ENCODE peak calls at places on chromosomes 13 and 19, in four cellular contexts. J is upper lobe of right lung, N is HL-60, W is fibroblast of the aortic adventitia. Y is an unnamed sample.

GRCh38 chr19:808176-808741 is 11.0 kb downstream of the PTBP1 start:
- DNase-seq in J (peak), N (peak), W (no peak), Y (no peak)

GRCh38 chr13:75748874-75749273 is 112.7 kb downstream of the LMO7 start:
- DNase-seq in J (no peak), N (no peak), W (no peak), Y (no peak)

GRCh38 chr19:36115453-36116343 is at the start of gene TBCB:
- DNase-seq in J (peak), N (peak), W (peak), Y (peak)

GRCh38 chr13:82480415-82480814 is 1401.9 kb downstream of the SLITRK1 start:
- DNase-seq in J (no peak), N (no peak), W (no peak), Y (no peak)

GRCh38 chr13:72284791-72285190 is 417.8 kb upstream of the DACH1 start:
- DNase-seq in J (no peak), N (no peak), W (no peak), Y (no peak)

GRCh38 chr19:23992348-23992747 is 77.7 kb downstream of the ZNF726 start:
- DNase-seq in J (no peak), N (no peak), W (no peak), Y (no peak)

GRCh38 chr19:18364826-18365528 is 21.0 kb upstream of the GDF15 start:
- DNase-seq in J (peak), N (no peak), W (peak), Y (no peak)

GRCh38 chr19:38850976-38851621 is 1.3 kb upstream of the HNRNPL start:
- DNase-seq in J (peak), N (no peak), W (no peak), Y (peak)

GRCh38 chr13:33353210-33353609 is 67.7 kb upstream of the STARD13 start:
- DNase-seq in J (peak), N (no peak), W (no peak), Y (no peak)

GRCh38 chr13:44244288-44244687 is 129.3 kb upstream of the SERP2 start:
- DNase-seq in J (no peak), N (no peak), W (no peak), Y (no peak)

GRCh38 chr13:87656311-87656710 is 14.9 kb upstream of the SLITRK5 start:
- DNase-seq in J (no peak), N (no peak), W (no peak), Y (no peak)

GRCh38 chr19:18029617-18030338 is 21.8 kb downstream of the ARRDC2 start:
- DNase-seq in J (no peak), N (no peak), W (no peak), Y (no peak)

GRCh38 chr13:91292630-91293221 is 54.8 kb upstream of the MIR17HG start:
- DNase-seq in J (no peak), N (no peak), W (no peak), Y (no peak)

GRCh38 chr19:11125994-11126685 is 29.4 kb downstream of the SPC24 start:
- DNase-seq in J (peak), N (peak), W (peak), Y (peak)

GRCh38 chr13:72221276-72221962 is 354.4 kb upstream of the DACH1 start:
- DNase-seq in J (peak), N (peak), W (no peak), Y (peak)

GRCh38 chr13:99700468-99700867 is 199.2 kb downstream of the TM9SF2 start:
- DNase-seq in J (no peak), N (no peak), W (no peak), Y (no peak)

GRCh38 chr13:104577029-104577820 is 1511.0 kb upstream of the SLC10A2 start:
- DNase-seq in J (no peak), N (no peak), W (peak), Y (no peak)

GRCh38 chr13:105982219-105982618 is 553.2 kb downstream of the EFNB2 start:
- DNase-seq in J (no peak), N (no peak), W (no peak), Y (no peak)

GRCh38 chr19:15304140-15304705 is 28.1 kb downstream of the BRD4 start:
- DNase-seq in J (peak), N (no peak), W (peak), Y (no peak)

GRCh38 chr19:8640402-8641004 is 10.1 kb downstream of the NFILZ start:
- DNase-seq in J (no peak), N (peak), W (no peak), Y (no peak)

GRCh38 chr19:46841458-46842083 is 9.1 kb downstream of the AP2S1 start:
- DNase-seq in J (no peak), N (no peak), W (peak), Y (no peak)

GRCh38 chr19:28066988-28067387 is 1146.0 kb downstream of the UQCRFS1 start:
- DNase-seq in J (no peak), N (no peak), W (no peak), Y (no peak)

GRCh38 chr19:30076751-30077670 is 135.0 kb downstream of the URI1 start:
- DNase-seq in J (peak), N (no peak), W (no peak), Y (peak)

GRCh38 chr19:50222691-50223438 is 19.4 kb downstream of the MYH14 start:
- DNase-seq in J (no peak), N (no peak), W (no peak), Y (no peak)

GRCh38 chr13:69565334-69565733 is 542.3 kb upstream of the ATXN8OS start:
- DNase-seq in J (no peak), N (peak), W (no peak), Y (peak)

GRCh38 chr13:89163081-89163480 is 1491.9 kb downstream of the SLITRK5 start:
- DNase-seq in J (no peak), N (no peak), W (peak), Y (no peak)

GRCh38 chr19:1767464-1767933 is 14.2 kb downstream of the ONECUT3 start:
- DNase-seq in J (no peak), N (no peak), W (no peak), Y (peak)

GRCh38 chr13:94345374-94346195 is 133.9 kb downstream of the DCT start:
- DNase-seq in J (no peak), N (no peak), W (peak), Y (no peak)

GRCh38 chr13:81929988-81930387 is 1589.1 kb upstream of the SPRY2 start:
- DNase-seq in J (no peak), N (no peak), W (no peak), Y (no peak)

GRCh38 chr19:34319230-34319585 is 45.8 kb upstream of the GPI start:
- DNase-seq in J (no peak), N (no peak), W (no peak), Y (no peak)

GRCh38 chr13:109400192-109400591 is 386.2 kb downstream of the IRS2 start:
- DNase-seq in J (peak), N (peak), W (no peak), Y (no peak)

GRCh38 chr19:38078302-38078930 is 145.6 kb downstream of the DPF1 start:
- DNase-seq in J (no peak), N (no peak), W (no peak), Y (no peak)

GRCh38 chr19:1507192-1507660 is 5.6 kb downstream of the ADAMTSL5 start:
- DNase-seq in J (no peak), N (no peak), W (no peak), Y (no peak)

GRCh38 chr13:110644892-110645521 is 29.7 kb downstream of the NAXD start:
- DNase-seq in J (peak), N (peak), W (peak), Y (peak)

GRCh38 chr19:4343056-4343844 is at the start of gene MPND:
- DNase-seq in J (peak), N (peak), W (peak), Y (peak)
- TF ChIP-seq CTCF in J (peak), N (no peak), W (peak), Y (no peak)

DNA sequence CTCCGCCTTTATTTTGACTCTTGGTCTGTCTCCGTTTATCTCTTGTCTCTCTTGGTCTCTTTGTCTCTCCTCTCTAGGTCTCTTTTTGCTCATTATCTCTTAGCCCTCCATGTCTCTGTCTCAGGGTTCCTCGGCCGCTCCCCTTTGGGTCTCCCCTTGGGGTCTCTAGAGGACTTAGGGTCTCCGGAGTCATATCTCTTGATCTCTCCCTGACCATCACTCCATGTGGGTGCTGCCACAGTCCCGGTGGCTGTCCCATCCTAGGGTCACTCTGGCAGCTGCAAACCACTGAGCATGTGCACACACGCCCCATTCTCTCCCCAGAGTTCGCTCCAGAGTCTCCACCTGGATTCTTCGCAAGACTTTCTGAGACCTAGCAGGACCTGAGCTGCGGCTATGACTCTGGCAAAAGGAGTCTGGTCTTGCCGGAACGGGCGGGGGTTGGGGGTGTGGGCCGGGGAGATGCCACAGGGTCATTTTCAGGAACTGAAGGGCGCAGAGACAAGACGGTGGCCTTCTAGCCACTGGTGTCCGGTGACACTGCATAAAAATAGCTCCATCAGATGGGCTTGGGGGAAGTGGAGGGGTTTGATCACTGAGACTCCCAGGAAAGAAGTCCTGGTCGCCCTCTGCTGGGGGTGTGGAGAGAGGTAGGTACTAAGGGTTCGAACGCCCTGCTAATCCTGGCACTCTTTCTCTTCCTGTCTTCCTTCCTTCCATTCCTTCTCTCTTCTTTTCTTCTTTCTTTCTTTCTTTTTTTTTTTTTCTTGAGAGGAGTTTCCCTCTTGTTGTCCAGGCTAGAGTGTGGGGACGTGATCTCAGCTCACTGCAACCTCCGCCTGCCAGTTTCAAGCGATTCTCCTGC is 1.2 kb upstream of the KCNA7 start:
- DNase-seq in J (no peak), N (no peak), W (no peak), Y (peak)
- TF ChIP-seq CTCF in J (no peak), N (no peak), W (peak), Y (no peak)

GRCh38 chr19:51926784-51927741 is at the start of gene ZNF613:
- DNase-seq in J (peak), N (peak), W (peak), Y (peak)
- TF ChIP-seq CTCF in J (peak), N (no peak), W (peak), Y (no peak)

GRCh38 chr13:45464687-45465453 is at the start of gene COG3:
- DNase-seq in J (peak), N (peak), W (peak), Y (peak)
- TF ChIP-seq CTCF in J (no peak), N (peak), W (peak), Y (no peak)

DNA sequence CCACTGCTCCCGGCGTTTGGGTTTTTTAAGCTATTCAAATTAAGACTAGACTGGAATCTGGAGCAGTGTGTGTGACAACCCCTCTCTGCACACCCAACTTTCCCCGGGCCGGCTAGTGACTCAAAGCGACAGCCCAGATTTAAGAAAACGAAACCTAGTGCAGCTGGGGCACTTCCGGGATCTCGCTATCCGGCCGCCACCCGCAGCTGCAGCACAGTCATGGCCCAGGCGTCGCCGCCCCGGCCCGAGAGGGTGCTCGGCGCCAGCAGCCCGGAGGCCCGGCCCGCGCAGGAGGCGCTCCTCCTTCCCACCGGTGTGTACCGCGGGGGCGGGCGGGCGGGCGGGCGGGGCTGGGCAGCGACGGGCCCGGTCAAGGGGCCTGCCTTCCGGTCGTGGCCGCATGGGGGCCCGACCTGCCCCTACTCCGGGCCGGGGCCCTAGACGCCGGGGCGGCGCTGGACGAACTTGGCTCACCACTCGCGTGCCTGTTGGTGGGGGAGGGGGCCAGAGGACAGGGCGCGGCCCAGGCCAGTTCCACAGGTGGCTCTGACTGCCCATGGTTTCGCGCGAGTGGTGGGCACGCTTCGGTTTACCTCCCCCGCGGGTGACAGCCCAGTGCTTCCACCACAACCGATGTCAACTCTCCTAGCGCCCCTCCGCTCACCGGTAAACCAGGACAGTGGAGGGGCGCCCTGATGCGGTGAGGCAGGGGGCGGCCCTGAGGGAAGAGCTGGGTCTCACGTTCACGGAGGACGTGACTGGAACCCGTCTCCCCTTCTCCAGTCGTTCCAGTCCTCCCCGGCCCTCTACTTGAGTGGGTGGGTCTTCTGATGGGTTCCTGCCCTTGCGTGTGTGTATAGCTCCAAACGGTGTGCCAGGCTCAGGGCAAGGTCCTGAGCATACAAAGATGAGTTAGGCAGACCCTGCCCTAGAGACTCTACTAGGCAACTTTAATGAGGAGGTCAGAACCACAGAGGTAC is at the start of gene PHF11:
- DNase-seq in J (peak), N (peak), W (peak), Y (peak)
- TF ChIP-seq CTCF in J (peak), N (no peak), W (peak), Y (no peak)

GRCh38 chr19:41193420-41194156 is 569 bp downstream of the CYP2S1 start:
- DNase-seq in J (no peak), N (no peak), W (no peak), Y (no peak)

GRCh38 chr19:41192574-41193419 is at the start of gene CYP2S1:
- DNase-seq in J (peak), N (no peak), W (peak), Y (peak)

GRCh38 chr19:41198559-41198958 is 5.5 kb downstream of the CYP2S1 start:
- DNase-seq in J (no peak), N (no peak), W (no peak), Y (no peak)

GRCh38 chr19:41194157-41194552 is 1.1 kb downstream of the CYP2S1 start:
- DNase-seq in J (no peak), N (no peak), W (no peak), Y (no peak)

GRCh38 chr19:41195675-41196497 is 2.9 kb downstream of the CYP2S1 start:
- DNase-seq in J (no peak), N (peak), W (peak), Y (no peak)
- TF ChIP-seq CTCF in J (no peak), N (no peak), W (no peak), Y (no peak)

GRCh38 chr13:42883771-42884170 is 102.4 kb downstream of the FAM216B start:
- DNase-seq in J (no peak), N (no peak), W (peak), Y (peak)
- TF ChIP-seq CTCF in J (no peak), N (no peak), W (no peak), Y (no peak)

GRCh38 chr13:36818483-36819063 is 449 bp upstream of the RFXAP start:
- DNase-seq in J (no peak), N (no peak), W (peak), Y (no peak)

GRCh38 chr13:36820222-36820621 is 1.2 kb downstream of the RFXAP start:
- DNase-seq in J (no peak), N (no peak), W (peak), Y (no peak)

GRCh38 chr13:36817996-36818395 is 1.0 kb upstream of the RFXAP start:
- DNase-seq in J (no peak), N (no peak), W (no peak), Y (no peak)

GRCh38 chr13:36819811-36820140 is 754 bp downstream of the RFXAP start:
- DNase-seq in J (no peak), N (no peak), W (peak), Y (no peak)

DNA sequence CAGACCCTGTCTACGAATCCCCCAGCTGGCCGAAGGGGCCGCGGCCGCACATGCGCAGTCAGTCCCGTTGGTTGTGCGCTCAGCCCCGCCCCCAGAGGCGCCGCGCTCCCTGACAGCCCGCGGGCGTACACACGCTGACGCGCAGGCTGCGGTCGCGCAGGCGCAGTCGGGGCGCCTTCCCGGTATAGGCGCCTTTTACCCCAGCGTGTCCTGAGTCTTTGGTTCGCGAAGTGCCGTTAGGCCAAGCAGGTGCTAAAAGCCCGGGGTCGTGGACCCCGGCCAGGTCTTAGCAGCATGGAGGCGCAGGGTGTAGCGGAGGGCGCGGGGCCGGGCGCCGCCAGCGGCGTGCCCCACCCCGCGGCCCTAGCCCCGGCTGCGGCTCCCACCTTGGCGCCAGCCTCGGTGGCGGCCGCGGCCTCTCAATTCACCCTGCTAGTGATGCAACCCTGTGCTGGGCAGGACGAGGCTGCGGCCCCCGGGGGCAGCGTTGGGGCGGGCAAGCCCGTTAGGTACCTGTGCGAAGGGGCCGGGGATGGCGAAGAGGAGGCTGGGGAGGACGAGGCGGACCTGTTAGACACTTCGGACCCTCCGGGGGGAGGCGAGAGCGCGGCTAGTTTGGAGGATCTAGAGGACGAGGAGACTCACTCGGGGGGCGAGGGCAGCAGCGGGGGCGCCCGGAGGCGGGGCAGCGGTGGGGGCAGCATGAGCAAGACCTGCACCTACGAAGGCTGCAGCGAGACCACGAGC is at the start of gene RFXAP:
- DNase-seq in J (peak), N (peak), W (peak), Y (peak)
- TF ChIP-seq CTCF in J (no peak), N (no peak), W (no peak), Y (no peak)

DNA sequence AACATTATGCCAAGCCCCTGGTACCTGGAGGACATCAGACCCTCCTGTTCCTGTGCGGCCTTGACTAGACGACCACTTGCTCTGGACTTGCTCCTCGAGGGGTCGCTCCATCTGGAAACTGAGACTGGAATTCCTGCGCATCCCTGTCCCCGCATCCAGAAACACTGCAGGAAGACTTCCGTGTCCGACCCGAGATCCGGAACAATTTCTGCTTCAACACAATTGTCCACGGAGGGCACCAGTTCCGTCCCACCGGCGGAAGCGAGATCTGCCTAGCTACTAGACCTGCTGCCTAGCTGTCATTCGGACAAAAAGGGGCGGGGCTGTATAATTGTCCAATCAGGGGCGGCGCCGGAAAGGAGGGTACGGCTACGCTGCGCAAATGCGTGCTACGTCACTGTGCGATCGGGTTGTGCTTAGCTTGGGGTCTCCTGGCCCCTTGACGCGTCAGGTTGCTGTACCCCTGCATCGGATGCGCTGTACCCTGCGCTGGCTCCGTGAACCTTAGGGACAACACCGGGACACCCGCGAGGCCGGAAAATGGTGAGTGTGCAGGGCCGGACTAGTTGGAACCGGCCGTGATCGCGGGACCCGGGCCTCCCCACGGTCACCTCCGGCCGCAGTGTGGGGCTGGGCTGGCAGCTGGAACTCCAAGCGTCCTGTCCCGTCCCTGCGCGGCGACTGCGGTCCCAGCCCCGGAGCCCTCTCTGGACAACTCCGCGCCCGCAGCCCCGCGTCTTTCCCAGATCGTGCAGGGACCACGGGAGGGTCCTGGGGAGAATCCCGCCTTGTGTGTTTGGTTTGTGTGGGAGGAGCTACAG is at the start of the genes ZNF490 and ZNF791:
- DNase-seq in J (peak), N (peak), W (peak), Y (peak)
- TF ChIP-seq CTCF in J (peak), N (no peak), W (peak), Y (no peak)

GRCh38 chr19:51398096-51398704 is 7.8 kb upstream of the C19orf84 start:
- DNase-seq in J (no peak), N (no peak), W (peak), Y (no peak)
- TF ChIP-seq CTCF in J (peak), N (peak), W (peak), Y (peak)